ENCODE peak calls at places on chromosomes 12 and 14, in nine cellular contexts. V is aorta, C is NCI-H460, K is coronary artery, T is NCI-H1436, S is activated T-helper 1 cell treated with Interleukin-2 at 50 U/mL for 16 hours, M is transverse colon, G is B cell, Z is KG1. Q is an unnamed sample.

GRCh38 chr12:107092669-107093546 is 441 bp downstream of the CRY1 start:
- DNase-seq in V (no peak), C (peak), K (peak), T (no peak), S (peak), M (peak), G (peak), Z (peak), Q (peak)

GRCh38 chr14:50607181-50607580 is 47.2 kb downstream of the ATL1 start:
- DNase-seq in V (no peak), C (no peak), K (no peak), T (no peak), S (no peak), M (no peak), G (no peak), Z (no peak), Q (no peak)

GRCh38 chr12:74339211-74339610 is 198.4 kb upstream of the ATXN7L3B start:
- DNase-seq in V (no peak), C (no peak), K (no peak), T (no peak), S (no peak), M (no peak), G (no peak), Z (no peak), Q (no peak)

GRCh38 chr12:66633676-66634075 is 45.2 kb downstream of the GRIP1 start:
- DNase-seq in V (no peak), C (no peak), K (no peak), T (no peak), S (no peak), M (no peak), G (no peak), Z (no peak), Q (no peak)

GRCh38 chr12:118746176-118746575 is 235.2 kb upstream of the SRRM4 start:
- DNase-seq in V (no peak), C (no peak), K (no peak), T (no peak), S (no peak), M (no peak), G (no peak), Z (no peak), Q (no peak)

GRCh38 chr12:14278294-14278953 is 87.1 kb upstream of the ATF7IP start:
- DNase-seq in V (no peak), C (no peak), K (no peak), T (no peak), S (no peak), M (no peak), G (no peak), Z (no peak), Q (no peak)

GRCh38 chr12:18277196-18277595 is 15.9 kb downstream of the PIK3C2G start:
- DNase-seq in V (no peak), C (no peak), K (no peak), T (no peak), S (no peak), M (no peak), G (no peak), Z (no peak), Q (no peak)

GRCh38 chr12:48157889-48158370 is 615 bp upstream of the ASB8 start:
- DNase-seq in V (no peak), C (no peak), K (no peak), T (no peak), S (no peak), M (no peak), G (no peak), Z (no peak), Q (no peak)

GRCh38 chr12:121128908-121129704 is 3.6 kb upstream of the P2RX7 start:
- DNase-seq in V (peak), C (no peak), K (peak), T (peak), S (peak), M (peak), G (peak), Z (peak), Q (peak)

GRCh38 chr14:99971087-99971928 is 93.9 kb upstream of the EVL start:
- DNase-seq in V (peak), C (peak), K (peak), T (peak), S (peak), M (peak), G (peak), Z (peak), Q (peak)

GRCh38 chr14:77607741-77608302 is 8.6 kb downstream of the SPTLC2 start:
- DNase-seq in V (no peak), C (no peak), K (no peak), T (no peak), S (no peak), M (no peak), G (no peak), Z (peak), Q (no peak)

Q was measured in T-helper 9 cell.